ENCODE peak calls at places on chromosomes 4 and X, in nine cellular contexts. Y is AML-193; C is IMR-90; Z is WERI-Rb-1; V is left lobe of liver; G is WTC11; J is HS-27A; W is DMS153; A is activated CD4-positive, alpha-beta T cell treated with anti-CD3 and anti-CD28 coated beads, Interleukin-2, amount 50 U/mL, for 1 hour. D is an unnamed sample.
A peak's percentile ranks its signal among the peaks of the same experiment; 100 is the strongest.

GRCh38 chr4:32519060-32519459 is 1798.9 kb downstream of the PCDH7 start:
- DNase-seq in Y (no peak), C (no peak), Z (no peak), V (no peak), G (no peak), J (no peak), W (no peak), A (no peak), D (no peak)

GRCh38 chr4:55356991-55357461 is 11.0 kb downstream of the SRD5A3 start:
- DNase-seq in Y (no peak), C (peak; percentile 44), Z (no peak), V (no peak), G (no peak), J (no peak), W (peak; percentile 13), A (no peak), D (peak; percentile 57)

GRCh38 chr4:52038109-52038912 is at the start of gene SGCB:
- DNase-seq in Y (no peak), C (peak; percentile 31), Z (peak; percentile 73), V (peak; percentile 63), G (peak; percentile 74), J (no peak), W (no peak), A (peak; percentile 68), D (peak; percentile 46)

GRCh38 chr4:8383451-8384160 is 56.9 kb downstream of the ACOX3 start:
- DNase-seq in Y (no peak), C (peak; percentile 42), Z (no peak), V (no peak), G (no peak), J (no peak), W (no peak), A (no peak), D (no peak)

GRCh38 chr4:41400296-41400695 is 137.7 kb upstream of the LIMCH1 start:
- DNase-seq in Y (no peak), C (no peak), Z (no peak), V (no peak), G (no peak), J (no peak), W (no peak), A (no peak), D (no peak)

GRCh38 chr4:126541820-126542219 is 1090.9 kb upstream of the INTU start:
- DNase-seq in Y (no peak), C (no peak), Z (no peak), V (no peak), G (no peak), J (no peak), W (no peak), A (no peak), D (no peak)

GRCh38 chrX:115297189-115297588 is 7.7 kb downstream of the LUZP4 start:
- DNase-seq in Y (no peak), C (no peak), Z (no peak), V (no peak), G (no peak), J (no peak), W (no peak), A (no peak), D (no peak)

GRCh38 chr4:74258949-74259348 is 49.3 kb upstream of the EPGN start:
- DNase-seq in Y (no peak), C (peak; percentile 60), Z (no peak), V (no peak), G (no peak), J (no peak), W (no peak), A (no peak), D (no peak)

GRCh38 chr4:23856630-23857029 is 33.2 kb downstream of the PPARGC1A start:
- DNase-seq in Y (no peak), C (no peak), Z (no peak), V (no peak), G (no peak), J (no peak), W (no peak), A (no peak), D (no peak)

D was measured in NCI-H510A.